ENCODE peak calls at places on chromosomes 13 and 19, in four cellular contexts. One of them, this sample, is unnamed.

GRCh38 chr13:109479991-109480696 is 306.2 kb downstream of the IRS2 start:
- DNase-seq in HCT116: no peak
- DNase-seq in A549: no peak
- DNase-seq in Panc1: no peak
- DNase-seq in this sample: no peak

GRCh38 chr13:77176350-77176749 is 149.4 kb upstream of the FBXL3 start:
- DNase-seq in Panc1: no peak
- DNase-seq in A549: no peak
- DNase-seq in HCT116: no peak
- DNase-seq in this sample: no peak

GRCh38 chr19:46689358-46689757 is 27.6 kb downstream of the PRKD2 start:
- DNase-seq in HCT116: no peak
- DNase-seq in Panc1: no peak
- DNase-seq in A549: no peak
- DNase-seq in this sample: no peak

GRCh38 chr19:43883864-43884263 is 51.2 kb downstream of the ZNF45 start:
- DNase-seq in Panc1: no peak
- DNase-seq in HCT116: no peak
- DNase-seq in A549: no peak
- DNase-seq in this sample: no peak

GRCh38 chr13:20118268-20119140 is 42.3 kb downstream of the GJA3 start:
- DNase-seq in HCT116: no peak
- DNase-seq in Panc1: no peak
- DNase-seq in A549: peak; percentile 68
- DNase-seq in this sample: peak; percentile 29

GRCh38 chr13:113916330-113916815 is 52.5 kb upstream of the GAS6 start:
- DNase-seq in HCT116: no peak
- DNase-seq in A549: peak; percentile 12
- DNase-seq in Panc1: no peak
- DNase-seq in this sample: peak; percentile 84

GRCh38 chr13:35979378-35979911 is 151.7 kb downstream of the DCLK1 start:
- DNase-seq in Panc1: no peak
- DNase-seq in HCT116: no peak
- DNase-seq in A549: no peak
- DNase-seq in this sample: no peak

GRCh38 chr13:32285633-32285965 is 29.6 kb downstream of the ZAR1L start:
- DNase-seq in A549: no peak
- DNase-seq in HCT116: no peak
- DNase-seq in Panc1: no peak
- DNase-seq in this sample: no peak

GRCh38 chr19:16376649-16377048 is 52.0 kb downstream of the KLF2 start:
- DNase-seq in Panc1: no peak
- DNase-seq in A549: peak; percentile 20
- DNase-seq in HCT116: no peak
- DNase-seq in this sample: peak; percentile 33

GRCh38 chr13:79287994-79288795 is 117.9 kb downstream of the RBM26 start:
- DNase-seq in A549: no peak
- DNase-seq in HCT116: no peak
- DNase-seq in Panc1: no peak
- DNase-seq in this sample: no peak

GRCh38 chr13:98535501-98536357 is 41.2 kb downstream of the STK24 start:
- DNase-seq in A549: no peak
- DNase-seq in Panc1: no peak
- DNase-seq in HCT116: no peak
- DNase-seq in this sample: no peak

GRCh38 chr13:31797154-31797775 is 57.9 kb downstream of the RXFP2 start:
- DNase-seq in Panc1: no peak
- DNase-seq in HCT116: peak; percentile 8
- DNase-seq in A549: peak; percentile 7
- DNase-seq in this sample: no peak

GRCh38 chr19:46728208-46728607 is 11.3 kb upstream of the PRKD2 start:
- DNase-seq in HCT116: no peak
- DNase-seq in Panc1: no peak
- DNase-seq in A549: no peak
- DNase-seq in this sample: no peak

GRCh38 chr19:58516246-58516836 is 3.3 kb downstream of the ZBTB45 start:
- DNase-seq in A549: no peak
- DNase-seq in Panc1: no peak
- DNase-seq in HCT116: no peak
- DNase-seq in this sample: no peak

GRCh38 chr13:40910324-40911050 is 108.6 kb downstream of the ELF1 start:
- DNase-seq in A549: no peak
- DNase-seq in HCT116: no peak
- DNase-seq in Panc1: no peak
- DNase-seq in this sample: no peak

GRCh38 chr19:4831351-4832340 is at the start of gene TICAM1:
- DNase-seq in A549: peak; percentile 58
- DNase-seq in Panc1: no peak
- DNase-seq in HCT116: no peak
- DNase-seq in this sample: peak; percentile 75

GRCh38 chr13:70249332-70250064 is 141.2 kb upstream of the KLHL1 start:
- DNase-seq in Panc1: peak; percentile 27
- DNase-seq in HCT116: peak; percentile 28
- DNase-seq in A549: peak; percentile 55
- DNase-seq in this sample: no peak

GRCh38 chr19:33470686-33471085 is 50.9 kb downstream of the PEPD start:
- DNase-seq in A549: no peak
- DNase-seq in HCT116: no peak
- DNase-seq in Panc1: no peak
- DNase-seq in this sample: no peak

GRCh38 chr13:36069881-36070366 is 61.3 kb downstream of the DCLK1 start:
- DNase-seq in A549: no peak
- DNase-seq in Panc1: no peak
- DNase-seq in HCT116: no peak
- DNase-seq in this sample: no peak

GRCh38 chr13:40102854-40103253 is 447.4 kb downstream of the COG6 start:
- DNase-seq in A549: peak; percentile 59
- DNase-seq in Panc1: no peak
- DNase-seq in HCT116: peak; percentile 51
- DNase-seq in this sample: no peak

GRCh38 chr19:16542894-16543498 is 759 bp upstream of the CHERP start:
- DNase-seq in Panc1: no peak
- DNase-seq in HCT116: no peak
- DNase-seq in A549: no peak
- DNase-seq in this sample: peak; percentile 10

GRCh38 chr13:60689076-60689475 is 292.1 kb downstream of the TDRD3 start:
- DNase-seq in A549: no peak
- DNase-seq in Panc1: no peak
- DNase-seq in HCT116: no peak
- DNase-seq in this sample: no peak

GRCh38 chr19:952680-953500 is 27.1 kb downstream of the ARID3A start:
- DNase-seq in A549: no peak
- DNase-seq in HCT116: no peak
- DNase-seq in Panc1: no peak
- DNase-seq in this sample: no peak

GRCh38 chr19:17797397-17798201 is 2.7 kb downstream of the B3GNT3 start:
- DNase-seq in A549: peak; percentile 84
- DNase-seq in HCT116: peak; percentile 94
- DNase-seq in Panc1: peak; percentile 68
- DNase-seq in this sample: no peak

GRCh38 chr19:11450570-11451326 is 15.3 kb downstream of the PRKCSH start:
- DNase-seq in Panc1: no peak
- DNase-seq in A549: no peak
- DNase-seq in HCT116: no peak
- DNase-seq in this sample: no peak

GRCh38 chr13:22009500-22009899 is 338.6 kb downstream of the FGF9 start:
- DNase-seq in A549: no peak
- DNase-seq in HCT116: no peak
- DNase-seq in Panc1: no peak
- DNase-seq in this sample: peak; percentile 89

GRCh38 chr19:38315657-38316476 is at the start of gene YIF1B:
- DNase-seq in Panc1: peak; percentile 95
- DNase-seq in HCT116: peak; percentile 97
- DNase-seq in A549: peak; percentile 100
- DNase-seq in this sample: peak; percentile 98
- TF ChIP-seq REST in Panc1: peak; percentile 49
- TF ChIP-seq REST in HCT116: no peak
- TF ChIP-seq REST in A549: no peak
- TF ChIP-seq REST in this sample: no peak

DNA sequence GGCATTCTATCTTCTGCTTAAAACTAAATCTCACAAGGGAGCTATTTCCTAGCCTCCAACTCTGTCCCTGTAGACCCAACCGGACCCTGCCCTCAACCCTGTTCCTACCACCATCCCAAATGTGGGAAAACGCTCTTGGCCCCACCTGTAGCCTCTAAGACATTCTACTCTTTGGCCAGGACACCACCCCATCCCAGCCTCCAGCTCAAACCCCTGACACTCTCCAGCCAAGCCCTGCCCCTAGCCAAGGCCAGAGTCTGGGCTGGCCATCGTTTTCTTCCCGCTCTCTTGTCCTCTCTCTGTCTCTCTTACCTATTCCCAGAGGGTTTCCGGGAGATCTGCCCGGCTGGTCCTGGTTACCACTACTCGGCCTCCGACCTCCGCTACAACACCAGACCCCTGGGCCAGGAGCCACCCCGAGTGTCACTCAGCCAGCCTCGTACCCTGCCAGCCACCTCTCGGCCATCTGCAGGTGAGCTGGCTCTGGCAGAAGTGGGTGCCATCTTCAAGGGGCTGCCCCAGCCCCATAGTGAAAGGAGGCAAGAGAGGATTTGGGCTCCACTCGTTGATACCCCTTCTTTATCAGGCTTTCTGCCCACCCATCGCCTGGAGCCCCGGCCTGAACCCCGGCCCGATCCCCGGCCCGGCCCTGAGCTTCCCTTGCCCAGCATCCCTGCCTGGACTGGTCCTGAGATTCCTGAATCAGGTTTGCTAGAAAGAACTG is 6.9 kb downstream of the LTBP4 start:
- DNase-seq in HCT116: no peak
- DNase-seq in Panc1: no peak
- DNase-seq in A549: no peak
- DNase-seq in this sample: no peak
- H3K27ac ChIP-seq in HCT116: peak overlapping the region; percentile 38
- H3K27ac ChIP-seq in Panc1: no peak overlapping the region
- H3K27ac ChIP-seq in A549: no peak overlapping the region
- H3K27ac ChIP-seq in this sample: no peak overlapping the region

GRCh38 chr19:48897181-48897580 is 1.4 kb downstream of the TULP2 start:
- DNase-seq in A549: no peak
- DNase-seq in HCT116: no peak
- DNase-seq in Panc1: no peak
- DNase-seq in this sample: no peak

GRCh38 chr19:48896191-48896720 is 2.3 kb downstream of the TULP2 start:
- DNase-seq in A549: no peak
- DNase-seq in HCT116: no peak
- DNase-seq in Panc1: no peak
- DNase-seq in this sample: no peak

GRCh38 chr19:48895226-48895625 is 3.3 kb downstream of the TULP2 start:
- DNase-seq in Panc1: no peak
- DNase-seq in A549: no peak
- DNase-seq in HCT116: no peak
- DNase-seq in this sample: no peak

GRCh38 chr19:48900477-48901452 is 653 bp downstream of the NUCB1 start:
- DNase-seq in A549: peak; percentile 64
- DNase-seq in Panc1: no peak
- DNase-seq in HCT116: no peak
- DNase-seq in this sample: no peak

DNA sequence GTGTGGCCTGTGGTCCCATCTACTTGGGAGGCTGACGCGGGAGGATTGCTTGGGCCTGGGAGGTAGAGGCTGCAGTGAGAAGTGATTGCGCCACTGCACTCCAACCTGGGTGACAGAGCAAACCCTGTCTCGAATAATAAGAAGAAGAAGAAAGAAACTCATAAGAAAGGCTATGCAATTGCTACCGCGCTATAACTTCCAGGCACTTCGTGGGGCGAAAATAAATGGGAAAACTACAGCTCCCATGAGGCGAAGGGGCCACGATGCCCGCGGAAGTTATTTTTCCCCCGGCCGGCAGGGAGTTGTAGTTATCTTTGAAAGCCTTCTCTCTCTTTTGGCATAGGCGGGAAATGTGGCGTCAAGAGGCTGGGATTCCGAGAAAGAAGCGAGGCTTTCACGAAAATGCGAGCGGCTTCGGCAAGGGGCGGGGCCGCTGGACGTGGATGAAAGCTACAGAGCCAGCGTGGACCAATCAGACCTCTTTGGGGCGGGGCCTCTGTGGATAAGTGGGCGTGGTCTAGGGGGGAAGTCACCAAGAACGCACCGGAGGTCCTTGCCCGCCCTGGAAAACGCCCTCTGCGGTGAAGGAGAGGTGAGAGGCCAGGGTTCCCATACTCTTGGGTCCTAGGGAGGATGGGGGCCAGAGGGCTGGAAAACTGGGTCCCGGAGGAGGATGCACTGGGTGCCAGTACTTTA is at the start of gene NUCB1:
- DNase-seq in HCT116: peak; percentile 96
- DNase-seq in A549: peak; percentile 99
- DNase-seq in Panc1: peak; percentile 79
- DNase-seq in this sample: peak; percentile 97
- TF ChIP-seq REST in HCT116: no peak
- TF ChIP-seq REST in A549: no peak
- TF ChIP-seq REST in Panc1: no peak
- TF ChIP-seq REST in this sample: no peak

GRCh38 chr13:90632184-90632583 is 715.3 kb upstream of the MIR17HG start:
- DNase-seq in HCT116: no peak
- DNase-seq in Panc1: no peak
- DNase-seq in A549: no peak
- DNase-seq in this sample: no peak
- H3K27ac ChIP-seq in HCT116: no peak overlapping the region
- H3K27ac ChIP-seq in Panc1: no peak overlapping the region
- H3K27ac ChIP-seq in A549: no peak overlapping the region
- H3K27ac ChIP-seq in this sample: no peak overlapping the region

GRCh38 chr13:74067818-74068217 is 66.4 kb downstream of the KLF12 start:
- DNase-seq in Panc1: no peak
- DNase-seq in A549: no peak
- DNase-seq in HCT116: no peak
- DNase-seq in this sample: no peak
- TF ChIP-seq REST in Panc1: no peak
- TF ChIP-seq REST in A549: no peak
- TF ChIP-seq REST in HCT116: no peak
- TF ChIP-seq REST in this sample: no peak

DNA sequence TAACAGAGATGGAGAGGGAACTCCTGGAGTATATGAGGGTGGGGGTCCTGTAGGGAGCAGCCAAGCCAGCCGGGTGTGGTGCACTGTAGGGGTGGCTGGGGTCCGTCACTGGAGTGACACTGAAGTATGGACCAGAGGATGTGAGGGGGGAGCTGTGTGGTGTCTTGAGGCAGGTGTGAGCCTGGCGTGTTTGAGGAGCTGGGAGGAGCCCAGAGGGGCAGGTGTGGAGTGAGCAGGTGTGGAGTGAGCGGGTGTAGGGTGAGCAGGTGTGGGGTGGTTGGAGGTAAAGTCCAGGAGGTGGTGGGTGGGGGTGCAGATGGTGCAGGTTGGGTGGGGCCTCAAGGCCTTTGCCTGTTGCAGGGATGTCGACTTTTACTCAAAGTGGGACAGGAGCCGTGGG is 5.9 kb downstream of the B3GNT8 start:
- DNase-seq in A549: no peak
- DNase-seq in HCT116: no peak
- DNase-seq in Panc1: no peak
- DNase-seq in this sample: no peak
- H3K27ac ChIP-seq in A549: no peak overlapping the region
- H3K27ac ChIP-seq in HCT116: no peak overlapping the region
- H3K27ac ChIP-seq in Panc1: no peak overlapping the region
- H3K27ac ChIP-seq in this sample: peak overlapping the region; percentile 98

GRCh38 chr19:42143341-42144234 is 11.3 kb upstream of the POU2F2 start:
- DNase-seq in Panc1: no peak
- DNase-seq in HCT116: no peak
- DNase-seq in A549: peak; percentile 48
- DNase-seq in this sample: no peak
- TF ChIP-seq REST in Panc1: peak; percentile 93
- TF ChIP-seq REST in HCT116: peak; percentile 93
- TF ChIP-seq REST in A549: peak; percentile 93
- TF ChIP-seq REST in this sample: peak; percentile 98